ENCODE peak calls at places on chromosome 22, in four cellular contexts. F, Q, A and R are unnamed samples.

GRCh38 chr22:37588540-37589215 is 8.8 kb upstream of the LGALS2 start:
- DNase-seq in F (no peak), Q (no peak), A (no peak), R (peak; percentile 70)

GRCh38 chr22:43013355-43014061 is 1.4 kb downstream of the PACSIN2 start:
- DNase-seq in A (peak; percentile 36), Q (no peak), F (no peak), R (no peak)

GRCh38 chr22:28024422-28024888 is 105.4 kb upstream of the PITPNB start:
- DNase-seq in Q (no peak), A (no peak), F (peak; percentile 11), R (no peak)

GRCh38 chr22:18971321-18971751 is 35.2 kb upstream of the PRODH start:
- DNase-seq in A (no peak), F (no peak), Q (no peak), R (no peak)

GRCh38 chr22:32920032-32920628 is 118.6 kb downstream of the TIMP3 start:
- DNase-seq in A (peak; percentile 96), Q (no peak), F (no peak), R (peak; percentile 78)

GRCh38 chr22:33829549-33830280 is 90.6 kb downstream of the LARGE1 start:
- DNase-seq in Q (no peak), F (no peak), A (no peak), R (no peak)

GRCh38 chr22:43828711-43829447 is 16.8 kb upstream of the EFCAB6 start:
- DNase-seq in F (no peak), Q (no peak), A (peak; percentile 75), R (no peak)

GRCh38 chr22:46846154-46846831 is 83.8 kb downstream of the TBC1D22A start:
- DNase-seq in A (no peak), Q (no peak), F (no peak), R (no peak)

GRCh38 chr22:49992921-49993648 is 19.5 kb downstream of the IL17REL start:
- DNase-seq in A (peak; percentile 60), Q (peak; percentile 41), F (peak; percentile 80), R (peak; percentile 58)